ENCODE peak calls at places on chromosomes 12 and 14, in four cellular contexts. E, U, O and J are unnamed samples.

GRCh38 chr14:56207626-56208297 is 89.6 kb downstream of the PELI2 start:
- DNase-seq in E (no peak), U (no peak), O (no peak), J (no peak)

GRCh38 chr12:122888232-122888752 is 7.6 kb downstream of the VPS37B start:
- DNase-seq in E (no peak), U (no peak), O (no peak), J (no peak)

GRCh38 chr14:78566017-78566858 is 396.1 kb downstream of the NRXN3 start:
- DNase-seq in E (peak; percentile 72), U (peak; percentile 43), O (peak; percentile 25), J (peak; percentile 93)

GRCh38 chr14:103846569-103847438 is 571 bp downstream of the PPP1R13B start:
- DNase-seq in E (peak; percentile 80), U (peak; percentile 43), O (no peak), J (no peak)

GRCh38 chr14:60510976-60511599 is 2.1 kb downstream of the SIX6 start:
- DNase-seq in E (peak; percentile 52), U (no peak), O (no peak), J (no peak)

GRCh38 chr12:34218193-34219045 is 196.1 kb downstream of the ALG10 start:
- DNase-seq in E (peak; percentile 77), U (peak; percentile 56), O (peak; percentile 1), J (peak; percentile 74)

GRCh38 chr12:77299910-77300772 is 234.8 kb upstream of the E2F7 start:
- DNase-seq in E (no peak), U (no peak), O (no peak), J (no peak)

GRCh38 chr12:86774841-86775386 is 518.7 kb upstream of the MGAT4C start:
- DNase-seq in E (no peak), U (no peak), O (no peak), J (no peak)

GRCh38 chr14:20836668-20837338 is 34.2 kb upstream of the RNASE1 start:
- DNase-seq in E (no peak), U (peak; percentile 12), O (no peak), J (no peak)

GRCh38 chr12:62995097-62995496 is 60.1 kb upstream of the PPM1H start:
- DNase-seq in E (no peak), U (no peak), O (no peak), J (peak; percentile 15)

GRCh38 chr12:47770086-47770726 is 2.8 kb upstream of the SLC48A1 start:
- DNase-seq in E (no peak), U (no peak), O (no peak), J (no peak)
- TF ChIP-seq NRF1 in E (no peak), U (no peak), O (no peak), J (no peak)

GRCh38 chr14:67493092-67493717 is 4.7 kb upstream of the TMEM229B start:
- DNase-seq in E (no peak), U (no peak), O (peak; percentile 40), J (no peak)
- TF ChIP-seq NRF1 in E (no peak), U (no peak), O (no peak), J (no peak)

GRCh38 chr14:100134591-100134990 is 24.9 kb downstream of the DEGS2 start:
- DNase-seq in E (no peak), U (no peak), O (no peak), J (no peak)
- TF ChIP-seq NRF1 in E (no peak), U (no peak), O (no peak), J (no peak)

GRCh38 chr14:49551569-49551968 is 34.6 kb downstream of the RPS29 start:
- DNase-seq in E (no peak), U (no peak), O (no peak), J (no peak)
- TF ChIP-seq NRF1 in E (no peak), U (no peak), O (no peak), J (no peak)